ENCODE peak calls at places on chromosome 19, in seven cellular contexts. I is IMR-90, G is adrenal gland, O is transverse colon, Z is A549, X is HCT116, K is ovary. J is an unnamed sample.

GRCh38 chr19:14072535-14073231 is at the start of gene MISP3:
- DNase-seq in Z (no peak), G (peak; percentile 51), K (no peak), X (no peak), O (peak; percentile 92), I (no peak), J (peak; percentile 58)

GRCh38 chr19:52665529-52665928 is 27.4 kb upstream of the ZNF83 start:
- DNase-seq in Z (no peak), I (peak; percentile 39), K (no peak), G (no peak), O (no peak), X (peak; percentile 53), J (no peak)

GRCh38 chr19:10780368-10780767 is 55.6 kb downstream of the TMED1 start:
- DNase-seq in O (peak; percentile 42), I (peak; percentile 54), K (no peak), Z (no peak), X (no peak), G (peak; percentile 74), J (peak; percentile 75)

GRCh38 chr19:22893855-22894270 is 61.8 kb downstream of the ZNF723 start:
- DNase-seq in Z (no peak), K (no peak), I (no peak), X (no peak), G (no peak), O (no peak), J (no peak)

GRCh38 chr19:49895566-49896297 is 955 bp downstream of the IL4I1 start:
- DNase-seq in K (no peak), X (no peak), Z (no peak), O (no peak), I (no peak), G (no peak), J (no peak)

GRCh38 chr19:10769533-10770491 is 51.9 kb downstream of the DNM2 start:
- DNase-seq in G (peak; percentile 93), Z (no peak), I (peak; percentile 26), K (peak; percentile 64), X (no peak), O (peak; percentile 31), J (peak; percentile 88)

GRCh38 chr19:409006-409514 is at the start of gene C2CD4C:
- DNase-seq in O (no peak), K (no peak), G (no peak), I (no peak), X (no peak), Z (no peak), J (no peak)

GRCh38 chr19:34220472-34221063 is 33.8 kb upstream of the GARRE1 start:
- DNase-seq in I (peak; percentile 53), G (peak; percentile 85), O (peak; percentile 65), Z (peak; percentile 87), K (peak; percentile 19), X (peak; percentile 64), J (peak; percentile 40)

GRCh38 chr19:19053508-19054314 is 10.1 kb upstream of the SLC25A42 start:
- DNase-seq in X (peak; percentile 57), G (peak; percentile 77), K (peak; percentile 72), O (peak; percentile 77), Z (peak; percentile 40), I (peak; percentile 48), J (peak; percentile 79)

GRCh38 chr19:40668991-40669614 is 21.3 kb downstream of the NUMBL start:
- DNase-seq in Z (no peak), X (no peak), I (no peak), G (no peak), K (no peak), O (no peak), J (no peak)

GRCh38 chr19:39472746-39473442 is 7.7 kb upstream of the TIMM50 start:
- DNase-seq in G (no peak), Z (no peak), I (no peak), O (no peak), X (no peak), K (no peak), J (no peak)

GRCh38 chr19:7456964-7457541 is 31.8 kb downstream of the PEX11G start:
- DNase-seq in K (no peak), G (no peak), O (no peak), Z (no peak), X (peak; percentile 18), I (no peak), J (no peak)

GRCh38 chr19:38731654-38732301 is 12.5 kb downstream of the CAPN12 start:
- DNase-seq in I (no peak), X (no peak), O (peak; percentile 75), G (no peak), Z (no peak), K (no peak), J (peak; percentile 48)

GRCh38 chr19:48247212-48247611 is 8.5 kb downstream of the CARD8 start:
- DNase-seq in G (no peak), X (no peak), Z (no peak), I (no peak), K (no peak), O (no peak), J (no peak)

GRCh38 chr19:38953677-38954076 is 21.9 kb downstream of the FBXO17 start:
- DNase-seq in O (no peak), X (no peak), I (no peak), Z (no peak), K (no peak), G (no peak), J (no peak)

GRCh38 chr19:10817291-10818038 is 18.5 kb downstream of the TMED1 start:
- DNase-seq in G (peak; percentile 53), Z (no peak), K (peak; percentile 84), O (peak; percentile 51), I (peak; percentile 98), X (no peak), J (peak; percentile 63)

GRCh38 chr19:1957562-1958248 is 16.7 kb downstream of the CSNK1G2 start:
- DNase-seq in Z (no peak), O (no peak), I (no peak), G (no peak), K (no peak), X (no peak), J (no peak)
- H3K4me1 ChIP-seq in Z (no peaks in the 10 kb centered on the region), O (peaks cover 5% of the 10 kb centered on the region), I (no peaks in the 10 kb centered on the region), G (peaks cover 9% of the 10 kb centered on the region), K (peaks cover 16% of the 10 kb centered on the region), X (no peaks in the 10 kb centered on the region), J (no peaks in the 10 kb centered on the region)

DNA sequence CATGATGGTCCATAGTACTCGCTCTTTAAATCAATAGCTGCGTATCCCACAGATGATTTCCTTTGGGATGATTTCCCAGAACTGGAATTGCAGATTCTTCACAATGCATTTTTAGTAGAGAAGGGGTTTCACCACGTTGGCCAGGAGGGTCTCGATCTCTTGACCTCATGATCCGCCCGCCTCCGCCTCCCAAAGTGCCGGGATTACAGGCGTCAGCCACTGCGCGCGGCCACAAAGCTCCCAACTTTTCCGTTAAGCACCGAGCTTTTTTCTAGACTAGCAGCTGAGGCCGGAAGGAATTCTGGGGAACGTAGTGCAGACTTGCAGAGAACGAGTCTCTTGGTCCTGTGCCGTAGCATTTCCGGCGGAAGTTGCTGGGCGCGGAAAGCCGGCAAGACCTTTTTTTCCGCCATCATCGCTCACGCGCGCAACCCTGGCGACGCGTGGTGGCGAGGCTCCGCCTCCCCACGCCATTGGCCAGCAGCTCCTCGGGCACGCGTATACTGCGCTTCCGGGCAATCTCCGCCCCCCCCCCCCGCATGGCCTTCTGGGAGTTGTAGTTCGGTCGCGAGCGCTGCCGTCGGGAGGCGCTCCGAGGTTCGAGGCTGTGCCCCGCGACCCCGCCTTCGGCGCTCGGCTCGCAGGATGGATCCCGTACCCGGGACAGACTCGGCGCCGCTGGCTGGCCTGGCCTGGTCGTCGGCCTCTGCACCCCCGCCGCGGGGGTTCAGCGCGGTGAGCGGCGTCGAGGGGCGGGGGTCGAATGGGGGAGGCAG is at the start of gene MVB12A:
- DNase-seq in K (peak; percentile 97), G (peak; percentile 99), I (peak; percentile 99), Z (peak; percentile 86), X (peak; percentile 98), O (peak; percentile 97), J (peak; percentile 99)
- TF ChIP-seq CTCF in K (no peak), G (no peak), I (no peak), Z (no peak), X (no peak), O (no peak), J (no peak)

GRCh38 chr19:3530389-3530788 is 8.6 kb upstream of the TEKTIP1 start:
- DNase-seq in I (no peak), K (no peak), O (no peak), X (no peak), G (no peak), Z (no peak), J (no peak)

GRCh38 chr19:3526507-3527244 is 12.3 kb upstream of the TEKTIP1 start:
- DNase-seq in O (no peak), G (no peak), Z (no peak), X (no peak), I (no peak), K (no peak), J (no peak)

GRCh38 chr19:3528539-3529211 is 10.3 kb upstream of the TEKTIP1 start:
- DNase-seq in I (no peak), G (no peak), K (no peak), Z (no peak), X (no peak), O (no peak), J (no peak)

GRCh38 chr19:3527250-3527910 is 11.6 kb upstream of the TEKTIP1 start:
- DNase-seq in G (no peak), K (no peak), O (no peak), I (no peak), Z (no peak), X (no peak), J (no peak)

DNA sequence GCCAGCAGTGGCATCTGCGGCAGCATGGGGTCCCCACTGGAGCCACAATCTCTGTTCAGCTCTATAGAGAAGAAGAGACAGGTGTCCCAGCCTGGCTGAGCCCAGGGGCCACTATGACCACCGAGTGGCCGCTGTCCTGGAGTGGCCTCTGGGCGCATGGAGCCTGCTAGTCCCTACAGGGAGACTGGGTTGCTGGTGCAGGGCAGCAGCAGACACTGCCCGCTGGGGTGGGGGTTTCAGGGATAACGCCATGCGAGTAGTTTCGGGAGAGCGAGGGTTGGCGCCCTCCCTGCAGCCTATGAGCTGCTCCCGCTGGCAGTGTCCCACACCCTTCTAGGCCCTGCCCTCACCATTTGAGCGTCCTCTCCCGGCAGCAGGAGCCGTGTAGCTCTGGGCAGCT is 10.9 kb upstream of the TEKTIP1 start:
- DNase-seq in Z (no peak), O (no peak), K (no peak), I (no peak), X (no peak), G (no peak), J (no peak)
- TF ChIP-seq POLR2A in Z (no peak), O (no peak), K (no peak), I (no peak), X (no peak), G (no peak), J (no peak)

DNA sequence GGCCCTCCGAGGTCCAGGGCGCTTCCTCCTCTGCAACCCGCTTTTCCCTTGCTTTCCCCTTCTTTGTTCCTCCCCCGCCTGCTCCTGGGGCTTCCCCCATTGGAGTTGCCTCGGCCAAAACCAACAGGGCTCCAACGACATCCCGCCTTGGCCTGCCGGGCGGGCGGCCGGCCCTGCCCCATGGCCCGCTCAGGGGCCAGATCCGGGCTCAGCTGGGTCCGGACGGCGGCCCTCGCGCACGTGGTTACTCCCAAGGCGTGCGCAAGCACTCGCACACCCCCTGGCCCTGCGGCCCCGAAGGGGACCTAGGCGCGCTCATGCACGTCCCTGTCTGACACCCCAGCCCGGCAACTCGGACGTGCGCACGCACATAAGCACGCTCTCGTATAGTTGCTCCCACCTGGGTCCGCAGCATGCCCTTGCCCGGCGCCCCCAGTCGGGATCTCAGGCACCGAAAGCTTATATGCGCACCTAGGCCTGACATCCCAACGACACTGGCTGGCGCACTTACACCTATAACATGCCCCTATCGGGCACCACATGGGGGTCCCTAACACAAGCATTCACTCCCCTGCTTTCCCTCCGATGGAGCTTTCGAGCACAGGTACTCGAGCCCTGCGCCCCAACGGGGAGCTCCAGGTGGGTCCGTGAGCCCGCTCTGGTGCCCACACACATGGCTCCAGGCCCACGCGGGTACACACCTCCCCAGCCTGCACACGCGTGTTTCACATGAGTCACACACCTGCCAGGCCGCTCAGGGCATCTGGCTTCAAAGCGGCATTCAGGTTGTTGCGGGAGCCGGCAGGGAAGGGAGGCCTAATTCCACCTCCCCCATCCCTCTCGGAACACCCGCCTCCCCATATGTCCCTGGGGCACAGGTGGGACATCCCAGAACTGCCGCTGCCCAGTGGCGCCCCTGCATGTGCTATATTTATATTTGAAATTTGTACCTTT is 15.0 kb downstream of the NFIX start:
- DNase-seq in G (no peak), I (no peak), O (no peak), Z (no peak), X (no peak), K (no peak), J (peak; percentile 75)
- H3K4me1 ChIP-seq in G (peaks cover 20% of the 10 kb centered on the region), I (peaks cover 12% of the 10 kb centered on the region), O (peaks cover 90% of the 10 kb centered on the region), Z (no peaks in the 10 kb centered on the region), X (peaks cover 23% of the 10 kb centered on the region), K (peaks cover 67% of the 10 kb centered on the region), J (peaks cover 94% of the 10 kb centered on the region)

J was measured in heart left ventricle.